ENCODE peak calls at places on chromosomes 3 and 15, in six cellular contexts. M, X, V, K, Q and B are unnamed samples.

GRCh38 chr3:195909645-195910498 is 1.5 kb upstream of the TNK2 start:
- DNase-seq in M (peak; percentile 58), X (peak; percentile 84), K (peak; percentile 73), V (peak; percentile 94), Q (peak; percentile 80), B (peak; percentile 94)

GRCh38 chr3:11250902-11251806 is 21.0 kb upstream of the ATG7 start:
- DNase-seq in V (no peak), K (no peak), X (no peak), M (no peak), Q (no peak), B (no peak)

GRCh38 chr3:195760345-195760983 is 39.7 kb downstream of the MUC20 start:
- DNase-seq in K (no peak), Q (no peak), V (peak; percentile 57), M (no peak), X (no peak), B (peak; percentile 56)

GRCh38 chr15:57732526-57733331 is 26.2 kb downstream of the POLR2M start:
- DNase-seq in X (peak; percentile 11), Q (no peak), K (peak; percentile 45), V (no peak), M (peak; percentile 49), B (no peak)

GRCh38 chr3:170614214-170614966 is 28.5 kb upstream of the SLC7A14 start:
- DNase-seq in K (peak; percentile 87), Q (no peak), X (no peak), V (no peak), M (no peak), B (no peak)

GRCh38 chr3:13879102-13879945 is 547 bp downstream of the WNT7A start:
- DNase-seq in K (no peak), V (peak; percentile 65), X (no peak), Q (peak; percentile 30), M (no peak), B (peak; percentile 70)

GRCh38 chr3:186909078-186909853 is 21.1 kb upstream of the ST6GAL1 start:
- DNase-seq in M (peak; percentile 37), Q (no peak), X (peak; percentile 70), K (no peak), V (no peak), B (no peak)

GRCh38 chr3:197793246-197793645 is 2.2 kb downstream of the LRCH3 start:
- DNase-seq in K (peak; percentile 20), V (no peak), M (no peak), X (no peak), Q (no peak), B (no peak)

GRCh38 chr3:124664804-124665203 is 65.4 kb upstream of the UMPS start:
- DNase-seq in K (no peak), M (peak; percentile 70), Q (no peak), X (no peak), V (no peak), B (no peak)

GRCh38 chr3:191592105-191592504 is 131.1 kb downstream of the PYDC2 start:
- DNase-seq in K (no peak), Q (no peak), V (no peak), M (no peak), X (no peak), B (no peak)

GRCh38 chr15:48617619-48618018 is 27.9 kb downstream of the FBN1 start:
- DNase-seq in V (no peak), Q (no peak), X (no peak), K (peak; percentile 93), M (no peak), B (no peak)

GRCh38 chr3:155804298-155804697 is 1.8 kb downstream of the C3orf33 start:
- DNase-seq in K (no peak), M (peak; percentile 40), V (no peak), X (no peak), Q (no peak), B (no peak)

GRCh38 chr3:157464283-157464682 is 27.6 kb downstream of the PTX3 start:
- DNase-seq in Q (no peak), X (no peak), M (no peak), V (no peak), K (no peak), B (no peak)

GRCh38 chr15:90571063-90571541 is 41.4 kb downstream of the CRTC3 start:
- DNase-seq in V (peak; percentile 79), X (no peak), K (peak; percentile 55), M (no peak), Q (no peak), B (peak; percentile 83)

GRCh38 chr15:34330279-34330678 is 7.3 kb downstream of the SLC12A6 start:
- DNase-seq in M (no peak), X (no peak), V (no peak), K (no peak), Q (no peak), B (no peak)

GRCh38 chr3:126152931-126153694 is 27.3 kb downstream of the ALDH1L1 start:
- DNase-seq in X (no peak), V (no peak), M (no peak), K (no peak), Q (no peak), B (no peak)